ENCODE peak calls at places on chromosomes 7 and 10, in seven cellular contexts. D, Z, N, A, I, E and G are unnamed samples.

GRCh38 chr10:87842776-87843497 is 20.4 kb downstream of the KLLN start:
- DNase-seq in D (peak), Z (peak), N (no peak), A (no peak), I (no peak), E (no peak), G (no peak)

GRCh38 chr7:79091661-79092060 is 361.8 kb downstream of the MAGI2 start:
- DNase-seq in D (peak), Z (no peak), N (no peak), A (no peak), I (no peak), E (no peak), G (no peak)

GRCh38 chr7:135342887-135343286 is 109.2 kb downstream of the STRA8 start:
- DNase-seq in D (no peak), Z (no peak), N (no peak), A (no peak), I (no peak), E (no peak), G (no peak)

GRCh38 chr10:129446182-129446581 is 20.9 kb upstream of the MGMT start:
- DNase-seq in D (no peak), Z (no peak), N (no peak), A (no peak), I (no peak), E (no peak), G (no peak)

GRCh38 chr7:25537678-25538375 is 309.5 kb upstream of the NPVF start:
- DNase-seq in D (peak), Z (no peak), N (no peak), A (no peak), I (no peak), E (no peak), G (no peak)

GRCh38 chr10:122650331-122650730 is 49.3 kb downstream of the C10orf120 start:
- DNase-seq in D (no peak), Z (no peak), N (peak), A (no peak), I (no peak), E (no peak), G (no peak)

GRCh38 chr10:25068152-25069058 is 52.0 kb downstream of the THNSL1 start:
- DNase-seq in D (peak), Z (no peak), N (no peak), A (no peak), I (no peak), E (no peak), G (no peak)

GRCh38 chr7:101167645-101168411 is 2.5 kb upstream of the VGF start:
- DNase-seq in D (no peak), Z (no peak), N (no peak), A (no peak), I (no peak), E (no peak), G (no peak)

GRCh38 chr7:82049442-82049841 is 279.6 kb upstream of the HGF start:
- DNase-seq in D (peak), Z (peak), N (no peak), A (peak), I (no peak), E (no peak), G (no peak)

GRCh38 chr10:99958806-99959205 is 50.9 kb downstream of the DNMBP start:
- DNase-seq in D (no peak), Z (no peak), N (no peak), A (no peak), I (no peak), E (no peak), G (no peak)

GRCh38 chr7:35905555-35905954 is 104.7 kb downstream of the SEPTIN7 start:
- DNase-seq in D (peak), Z (no peak), N (no peak), A (no peak), I (no peak), E (no peak), G (no peak)

GRCh38 chr7:30003098-30003497 is 13.5 kb upstream of the SCRN1 start:
- DNase-seq in D (no peak), Z (no peak), N (no peak), A (no peak), I (no peak), E (no peak), G (no peak)

GRCh38 chr7:45665172-45665571 is 91.0 kb downstream of the ADCY1 start:
- DNase-seq in D (no peak), Z (no peak), N (peak), A (no peak), I (no peak), E (no peak), G (no peak)

GRCh38 chr7:45662018-45662417 is 87.8 kb downstream of the ADCY1 start:
- DNase-seq in D (no peak), Z (no peak), N (no peak), A (no peak), I (no peak), E (no peak), G (no peak)

GRCh38 chr7:45662540-45663166 is 88.5 kb downstream of the ADCY1 start:
- DNase-seq in D (no peak), Z (no peak), N (no peak), A (no peak), I (no peak), E (peak), G (no peak)

GRCh38 chr7:45663965-45664623 is 89.9 kb downstream of the ADCY1 start:
- DNase-seq in D (no peak), Z (no peak), N (no peak), A (no peak), I (no peak), E (peak), G (no peak)

GRCh38 chr7:45663167-45663921 is 89.2 kb downstream of the ADCY1 start:
- DNase-seq in D (peak), Z (peak), N (no peak), A (no peak), I (no peak), E (peak), G (no peak)
- TF ChIP-seq CTCF in D (peak), Z (peak), N (no peak), A (peak), I (peak), E (peak), G (peak)

GRCh38 chr7:128671992-128672391 is at the start of gene GARIN1A:
- DNase-seq in D (no peak), Z (no peak), N (no peak), A (no peak), I (no peak), E (no peak), G (no peak)
- H3K4me3 ChIP-seq in D (no peak), Z (no peak), N (no peak), A (no peak), I (no peak), E (no peak), G (no peak)

GRCh38 chr7:4737300-4737699 is 38.1 kb upstream of the AP5Z1 start:
- DNase-seq in D (no peak), Z (no peak), N (no peak), A (no peak), I (no peak), E (no peak), G (no peak)
- TF ChIP-seq CTCF in D (no peak), Z (no peak), N (no peak), A (no peak), I (no peak), E (no peak), G (no peak)

GRCh38 chr10:31947144-31947926 is 18.7 kb upstream of the ARHGAP12 start:
- DNase-seq in D (peak), Z (peak), N (peak), A (no peak), I (no peak), E (no peak), G (no peak)

GRCh38 chr10:31944071-31944433 is 15.4 kb upstream of the ARHGAP12 start:
- DNase-seq in D (no peak), Z (no peak), N (no peak), A (no peak), I (no peak), E (no peak), G (no peak)

GRCh38 chr10:31949266-31949665 is 20.6 kb upstream of the ARHGAP12 start:
- DNase-seq in D (no peak), Z (no peak), N (no peak), A (no peak), I (no peak), E (no peak), G (no peak)

GRCh38 chr10:31945392-31945791 is 16.8 kb upstream of the ARHGAP12 start:
- DNase-seq in D (no peak), Z (no peak), N (no peak), A (no peak), I (no peak), E (no peak), G (no peak)

GRCh38 chr10:31948021-31948420 is 19.4 kb upstream of the ARHGAP12 start:
- DNase-seq in D (no peak), Z (no peak), N (no peak), A (no peak), I (no peak), E (no peak), G (no peak)
- H3K4me3 ChIP-seq in D (no peak), Z (no peak), N (no peak), A (no peak), I (no peak), E (no peak), G (no peak)